ENCODE peak calls at places on chromosomes 3 and 15, in ten cellular contexts. One of them, this sample, is unnamed. For H3K4me1, the result is how much of the 10 kb centered on the place peaks cover.

GRCh38 chr3:61409638-61410037 is 151.7 kb upstream of the PTPRG start:
- DNase-seq in GM23338: no peak
- DNase-seq in cardiac muscle cell: no peak
- DNase-seq in body of pancreas: no peak
- DNase-seq in PC-9: no peak
- DNase-seq in osteoblast: no peak
- DNase-seq in endothelial cell of umbilical vein: no peak
- DNase-seq in tibial nerve: no peak
- DNase-seq in esophagus muscularis mucosa: no peak
- DNase-seq in ovary: no peak
- DNase-seq in this sample: no peak

GRCh38 chr3:153268564-153269279 is 106.7 kb downstream of the RAP2B start:
- DNase-seq in tibial nerve: no peak
- DNase-seq in osteoblast: no peak
- DNase-seq in esophagus muscularis mucosa: no peak
- DNase-seq in ovary: no peak
- DNase-seq in PC-9: no peak
- DNase-seq in body of pancreas: no peak
- DNase-seq in cardiac muscle cell: no peak
- DNase-seq in endothelial cell of umbilical vein: no peak
- DNase-seq in GM23338: no peak
- DNase-seq in this sample: no peak

GRCh38 chr3:5497497-5497896 is 310.0 kb downstream of the EDEM1 start:
- DNase-seq in tibial nerve: no peak
- DNase-seq in osteoblast: no peak
- DNase-seq in endothelial cell of umbilical vein: no peak
- DNase-seq in cardiac muscle cell: no peak
- DNase-seq in body of pancreas: no peak
- DNase-seq in ovary: no peak
- DNase-seq in esophagus muscularis mucosa: no peak
- DNase-seq in PC-9: no peak
- DNase-seq in GM23338: no peak
- DNase-seq in this sample: no peak

GRCh38 chr3:50139718-50140423 is 15.3 kb upstream of the SEMA3F start:
- DNase-seq in endothelial cell of umbilical vein: no peak
- DNase-seq in esophagus muscularis mucosa: no peak
- DNase-seq in cardiac muscle cell: no peak
- DNase-seq in osteoblast: peak
- DNase-seq in PC-9: no peak
- DNase-seq in body of pancreas: no peak
- DNase-seq in GM23338: no peak
- DNase-seq in tibial nerve: no peak
- DNase-seq in ovary: no peak
- DNase-seq in this sample: no peak

GRCh38 chr3:167691366-167691765 is 37.6 kb upstream of the WDR49 start:
- DNase-seq in cardiac muscle cell: no peak
- DNase-seq in body of pancreas: no peak
- DNase-seq in esophagus muscularis mucosa: no peak
- DNase-seq in GM23338: no peak
- DNase-seq in osteoblast: no peak
- DNase-seq in tibial nerve: no peak
- DNase-seq in ovary: no peak
- DNase-seq in endothelial cell of umbilical vein: no peak
- DNase-seq in PC-9: no peak
- DNase-seq in this sample: no peak

GRCh38 chr3:196639517-196640500 is at the start of gene NRROS:
- DNase-seq in cardiac muscle cell: peak
- DNase-seq in GM23338: peak
- DNase-seq in endothelial cell of umbilical vein: peak
- DNase-seq in osteoblast: peak
- DNase-seq in body of pancreas: peak
- DNase-seq in tibial nerve: peak
- DNase-seq in ovary: no peak
- DNase-seq in esophagus muscularis mucosa: no peak
- DNase-seq in PC-9: peak
- DNase-seq in this sample: peak

GRCh38 chr3:38316356-38317185 is 30.0 kb upstream of the XYLB start:
- DNase-seq in endothelial cell of umbilical vein: no peak
- DNase-seq in body of pancreas: no peak
- DNase-seq in PC-9: no peak
- DNase-seq in GM23338: no peak
- DNase-seq in ovary: no peak
- DNase-seq in tibial nerve: no peak
- DNase-seq in cardiac muscle cell: no peak
- DNase-seq in esophagus muscularis mucosa: peak
- DNase-seq in osteoblast: no peak
- DNase-seq in this sample: no peak

GRCh38 chr15:52877255-52877654 is 87.1 kb upstream of the ONECUT1 start:
- DNase-seq in GM23338: no peak
- DNase-seq in body of pancreas: no peak
- DNase-seq in endothelial cell of umbilical vein: no peak
- DNase-seq in ovary: no peak
- DNase-seq in cardiac muscle cell: no peak
- DNase-seq in PC-9: no peak
- DNase-seq in osteoblast: no peak
- DNase-seq in esophagus muscularis mucosa: no peak
- DNase-seq in tibial nerve: no peak
- DNase-seq in this sample: no peak

GRCh38 chr15:52728899-52729298 is 49.7 kb upstream of the ATOSA start:
- DNase-seq in endothelial cell of umbilical vein: peak
- DNase-seq in cardiac muscle cell: peak
- DNase-seq in PC-9: peak
- DNase-seq in ovary: no peak
- DNase-seq in esophagus muscularis mucosa: no peak
- DNase-seq in tibial nerve: no peak
- DNase-seq in GM23338: no peak
- DNase-seq in body of pancreas: no peak
- DNase-seq in osteoblast: no peak
- DNase-seq in this sample: peak

GRCh38 chr15:67824900-67825879 is at the start of gene SKOR1:
- DNase-seq in osteoblast: peak
- DNase-seq in esophagus muscularis mucosa: no peak
- DNase-seq in cardiac muscle cell: peak
- DNase-seq in endothelial cell of umbilical vein: no peak
- DNase-seq in ovary: no peak
- DNase-seq in tibial nerve: no peak
- DNase-seq in PC-9: no peak
- DNase-seq in GM23338: peak
- DNase-seq in body of pancreas: no peak
- DNase-seq in this sample: no peak

GRCh38 chr3:58203541-58203940 is 7.2 kb downstream of the DNASE1L3 start:
- DNase-seq in tibial nerve: no peak
- DNase-seq in PC-9: no peak
- DNase-seq in endothelial cell of umbilical vein: no peak
- DNase-seq in cardiac muscle cell: no peak
- DNase-seq in GM23338: no peak
- DNase-seq in body of pancreas: no peak
- DNase-seq in esophagus muscularis mucosa: no peak
- DNase-seq in osteoblast: no peak
- DNase-seq in ovary: no peak
- DNase-seq in this sample: no peak

GRCh38 chr3:171781711-171782127 is 28.6 kb downstream of the PLD1 start:
- DNase-seq in osteoblast: peak
- DNase-seq in endothelial cell of umbilical vein: peak
- DNase-seq in esophagus muscularis mucosa: no peak
- DNase-seq in cardiac muscle cell: no peak
- DNase-seq in body of pancreas: no peak
- DNase-seq in tibial nerve: no peak
- DNase-seq in ovary: no peak
- DNase-seq in GM23338: no peak
- DNase-seq in PC-9: peak
- DNase-seq in this sample: no peak

DNA sequence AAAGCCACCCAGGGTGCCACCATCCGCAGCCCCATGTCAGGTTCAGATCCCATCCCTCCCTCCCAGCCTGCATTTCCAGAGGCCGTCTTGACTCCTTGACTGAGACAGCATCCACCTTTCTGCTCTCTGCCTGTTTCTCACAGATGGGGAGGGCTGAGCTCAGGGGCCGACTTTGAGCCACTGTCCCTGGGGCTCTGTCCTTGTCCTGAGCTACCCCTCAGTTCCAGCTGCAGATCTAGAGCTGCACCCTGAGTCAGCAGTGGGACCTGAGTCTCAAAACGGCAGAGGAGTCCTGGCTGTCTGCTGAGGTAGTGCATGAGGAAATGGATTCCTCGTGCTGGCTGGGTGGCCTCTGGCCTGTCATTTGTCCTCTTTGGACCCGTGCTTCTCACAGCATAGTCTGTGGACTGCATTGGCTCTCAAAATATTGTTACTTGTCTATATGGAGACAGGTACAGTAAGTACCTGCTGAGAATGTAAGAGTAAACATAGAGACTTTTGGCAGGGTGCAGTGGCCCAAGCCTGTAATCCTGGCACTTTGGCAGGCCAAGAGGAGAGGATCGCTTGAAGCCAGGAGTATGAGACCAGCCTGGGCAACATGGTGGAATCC is 22.3 kb downstream of the RPLP1 start:
- DNase-seq in GM23338: no peak
- DNase-seq in body of pancreas: no peak
- DNase-seq in endothelial cell of umbilical vein: no peak
- DNase-seq in tibial nerve: no peak
- DNase-seq in cardiac muscle cell: no peak
- DNase-seq in esophagus muscularis mucosa: no peak
- DNase-seq in osteoblast: no peak
- DNase-seq in ovary: no peak
- DNase-seq in PC-9: no peak
- DNase-seq in this sample: no peak
- TF ChIP-seq CTCF in GM23338: no peak
- TF ChIP-seq CTCF in body of pancreas: no peak
- TF ChIP-seq CTCF in endothelial cell of umbilical vein: no peak
- TF ChIP-seq CTCF in tibial nerve: no peak
- TF ChIP-seq CTCF in cardiac muscle cell: no peak
- TF ChIP-seq CTCF in esophagus muscularis mucosa: no peak
- TF ChIP-seq CTCF in osteoblast: peak
- TF ChIP-seq CTCF in ovary: no peak
- TF ChIP-seq CTCF in PC-9: no peak
- TF ChIP-seq CTCF in this sample: no peak

DNA sequence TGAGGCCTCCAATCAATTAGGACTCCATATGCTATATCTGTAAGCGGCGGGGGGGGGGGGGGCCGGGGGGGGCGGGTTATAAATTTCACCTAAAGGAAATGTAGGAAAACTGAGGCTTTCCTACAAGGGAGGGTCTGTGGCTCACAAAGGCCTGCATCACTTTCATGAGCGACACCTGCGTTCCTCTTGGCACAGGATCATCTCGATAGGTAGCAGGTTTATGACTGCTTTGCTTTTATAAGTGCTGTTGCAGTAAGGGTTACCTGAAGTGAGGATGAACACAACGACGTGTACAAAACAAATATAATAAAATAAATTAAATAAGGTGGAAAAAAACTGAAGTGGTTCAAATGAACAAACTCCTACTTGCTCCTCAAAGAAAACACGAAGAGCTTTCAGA is 194.3 kb downstream of the FOXP1 start:
- DNase-seq in endothelial cell of umbilical vein: no peak
- DNase-seq in tibial nerve: no peak
- DNase-seq in cardiac muscle cell: no peak
- DNase-seq in body of pancreas: no peak
- DNase-seq in ovary: no peak
- DNase-seq in PC-9: no peak
- DNase-seq in GM23338: no peak
- DNase-seq in esophagus muscularis mucosa: no peak
- DNase-seq in osteoblast: no peak
- DNase-seq in this sample: no peak
- H3K4me1 ChIP-seq in endothelial cell of umbilical vein: under half
- H3K4me1 ChIP-seq in tibial nerve: under half
- H3K4me1 ChIP-seq in cardiac muscle cell: under half
- H3K4me1 ChIP-seq in body of pancreas: under half
- H3K4me1 ChIP-seq in ovary: under half
- H3K4me1 ChIP-seq in PC-9: under half
- H3K4me1 ChIP-seq in GM23338: under half
- H3K4me1 ChIP-seq in esophagus muscularis mucosa: half or more
- H3K4me1 ChIP-seq in osteoblast: under half
- H3K4me1 ChIP-seq in this sample: under half

GRCh38 chr3:149523899-149524298 is 49.4 kb downstream of the TM4SF4 start:
- DNase-seq in ovary: no peak
- DNase-seq in tibial nerve: no peak
- DNase-seq in esophagus muscularis mucosa: no peak
- DNase-seq in endothelial cell of umbilical vein: no peak
- DNase-seq in body of pancreas: no peak
- DNase-seq in osteoblast: no peak
- DNase-seq in GM23338: no peak
- DNase-seq in cardiac muscle cell: no peak
- DNase-seq in PC-9: no peak
- DNase-seq in this sample: no peak

GRCh38 chr3:149528344-149528657 is 53.8 kb downstream of the TM4SF4 start:
- DNase-seq in cardiac muscle cell: no peak
- DNase-seq in GM23338: no peak
- DNase-seq in body of pancreas: no peak
- DNase-seq in esophagus muscularis mucosa: no peak
- DNase-seq in osteoblast: no peak
- DNase-seq in endothelial cell of umbilical vein: peak
- DNase-seq in ovary: no peak
- DNase-seq in PC-9: no peak
- DNase-seq in tibial nerve: no peak
- DNase-seq in this sample: no peak

GRCh38 chr3:149532463-149533180 is 58.1 kb downstream of the TM4SF4 start:
- DNase-seq in esophagus muscularis mucosa: no peak
- DNase-seq in cardiac muscle cell: no peak
- DNase-seq in osteoblast: no peak
- DNase-seq in PC-9: no peak
- DNase-seq in tibial nerve: no peak
- DNase-seq in body of pancreas: no peak
- DNase-seq in ovary: peak
- DNase-seq in endothelial cell of umbilical vein: peak
- DNase-seq in GM23338: no peak
- DNase-seq in this sample: no peak

GRCh38 chr3:149529099-149529498 is 54.6 kb downstream of the TM4SF4 start:
- DNase-seq in esophagus muscularis mucosa: no peak
- DNase-seq in cardiac muscle cell: no peak
- DNase-seq in osteoblast: no peak
- DNase-seq in ovary: no peak
- DNase-seq in body of pancreas: no peak
- DNase-seq in GM23338: no peak
- DNase-seq in PC-9: no peak
- DNase-seq in tibial nerve: no peak
- DNase-seq in endothelial cell of umbilical vein: no peak
- DNase-seq in this sample: no peak

GRCh38 chr3:149527531-149528343 is 53.2 kb downstream of the TM4SF4 start:
- DNase-seq in endothelial cell of umbilical vein: peak
- DNase-seq in cardiac muscle cell: peak
- DNase-seq in tibial nerve: no peak
- DNase-seq in PC-9: no peak
- DNase-seq in osteoblast: no peak
- DNase-seq in body of pancreas: no peak
- DNase-seq in ovary: no peak
- DNase-seq in esophagus muscularis mucosa: no peak
- DNase-seq in GM23338: no peak
- DNase-seq in this sample: peak
- H3K27ac ChIP-seq in endothelial cell of umbilical vein: peak
- H3K27ac ChIP-seq in cardiac muscle cell: peak
- H3K27ac ChIP-seq in tibial nerve: peak
- H3K27ac ChIP-seq in PC-9: no peak
- H3K27ac ChIP-seq in osteoblast: peak
- H3K27ac ChIP-seq in body of pancreas: peak
- H3K27ac ChIP-seq in ovary: no peak
- H3K27ac ChIP-seq in esophagus muscularis mucosa: peak
- H3K27ac ChIP-seq in GM23338: peak
- H3K27ac ChIP-seq in this sample: peak

DNA sequence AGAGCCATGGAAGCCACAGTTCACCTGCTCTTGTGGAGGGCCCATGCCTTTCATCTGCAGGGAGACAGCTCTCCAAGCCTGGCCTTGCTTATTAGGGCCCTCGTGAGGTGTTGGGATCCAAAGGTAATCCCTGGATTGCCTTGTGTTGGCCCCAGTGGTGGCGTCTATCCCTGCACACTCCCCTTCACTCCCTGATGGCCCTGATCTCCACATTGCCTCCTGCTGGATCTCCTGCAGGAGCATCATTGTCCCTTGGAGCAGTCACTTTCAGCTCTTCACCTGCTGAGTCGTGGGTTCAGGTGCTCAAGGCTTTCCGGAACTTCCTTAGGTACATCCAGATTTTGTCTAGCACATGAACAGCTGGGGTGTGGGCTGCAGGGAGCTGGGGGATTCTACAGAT is 7.0 kb downstream of the PPCDC start:
- DNase-seq in endothelial cell of umbilical vein: no peak
- DNase-seq in esophagus muscularis mucosa: no peak
- DNase-seq in cardiac muscle cell: no peak
- DNase-seq in osteoblast: no peak
- DNase-seq in tibial nerve: no peak
- DNase-seq in PC-9: no peak
- DNase-seq in GM23338: peak
- DNase-seq in ovary: no peak
- DNase-seq in body of pancreas: no peak
- DNase-seq in this sample: peak
- TF ChIP-seq CTCF in endothelial cell of umbilical vein: no peak
- TF ChIP-seq CTCF in esophagus muscularis mucosa: no peak
- TF ChIP-seq CTCF in cardiac muscle cell: no peak
- TF ChIP-seq CTCF in osteoblast: no peak
- TF ChIP-seq CTCF in tibial nerve: no peak
- TF ChIP-seq CTCF in PC-9: no peak
- TF ChIP-seq CTCF in GM23338: peak
- TF ChIP-seq CTCF in ovary: no peak
- TF ChIP-seq CTCF in body of pancreas: no peak
- TF ChIP-seq CTCF in this sample: peak

This sample was measured in A673.